ENCODE peak calls at places on chromosomes 2 and 18, in seven cellular contexts. I is astrocyte; H is HL-60; Y is mesendoderm; J is suprapubic skin; T is gastrocnemius medialis; G is CD8-positive, alpha-beta memory T cell. Z is an unnamed sample. For H3K27me3, the result is how much of the 10 kb centered on the place peaks cover.

GRCh38 chr2:142841788-142842187 is 35.7 kb upstream of the KYNU start:
- DNase-seq in I (no peak), H (no peak), Y (no peak), J (no peak), T (no peak), G (no peak), Z (no peak)

GRCh38 chr2:181574321-181574720 is 82.6 kb downstream of the CERKL start:
- DNase-seq in I (no peak), H (no peak), Y (peak), J (no peak), T (no peak), G (no peak), Z (no peak)

GRCh38 chr18:54777118-54777791 is 51.0 kb upstream of the RAB27B start:
- DNase-seq in I (no peak), H (no peak), Y (no peak), J (no peak), T (no peak), G (no peak), Z (no peak)

GRCh38 chr18:44599409-44599808 is 81.3 kb upstream of the SETBP1 start:
- DNase-seq in I (peak), H (no peak), Y (peak), J (no peak), T (no peak), G (no peak), Z (peak)

GRCh38 chr2:21251216-21251971 is 127.6 kb downstream of the TDRD15 start:
- DNase-seq in I (no peak), H (no peak), Y (peak), J (no peak), T (no peak), G (no peak), Z (no peak)

GRCh38 chr18:59488899-59489298 is 129.8 kb upstream of the LMAN1 start:
- DNase-seq in I (no peak), H (no peak), Y (no peak), J (no peak), T (no peak), G (no peak), Z (no peak)

GRCh38 chr2:47373747-47374146 is 29.2 kb upstream of the MSH2 start:
- DNase-seq in I (no peak), H (no peak), Y (peak), J (no peak), T (no peak), G (no peak), Z (peak)

GRCh38 chr2:216735086-216735485 is 39.7 kb upstream of the IGFBP5 start:
- DNase-seq in I (no peak), H (no peak), Y (no peak), J (no peak), T (no peak), G (no peak), Z (peak)

GRCh38 chr18:65206551-65207260 is 544.1 kb upstream of the CDH7 start:
- DNase-seq in I (no peak), H (no peak), Y (peak), J (no peak), T (no peak), G (no peak), Z (no peak)

GRCh38 chr18:79001001-79001400 is 21.4 kb downstream of the SALL3 start:
- DNase-seq in I (no peak), H (no peak), Y (no peak), J (no peak), T (no peak), G (no peak), Z (no peak)

GRCh38 chr2:172968061-172968469 is 107.6 kb upstream of the MAP3K20 start:
- DNase-seq in I (peak), H (no peak), Y (no peak), J (no peak), T (peak), G (no peak), Z (peak)

GRCh38 chr2:232200195-232200594 is 178.4 kb upstream of the ALPP start:
- DNase-seq in I (no peak), H (no peak), Y (peak), J (no peak), T (no peak), G (no peak), Z (no peak)

GRCh38 chr2:214069254-214069653 is 341.6 kb upstream of the VWC2L start:
- DNase-seq in I (peak), H (no peak), Y (peak), J (no peak), T (no peak), G (no peak), Z (no peak)

GRCh38 chr2:236590846-236591245 is 21.2 kb downstream of the ACKR3 start:
- DNase-seq in I (no peak), H (no peak), Y (no peak), J (peak), T (no peak), G (no peak), Z (no peak)

GRCh38 chr2:109433926-109434325 is 179.8 kb downstream of the SEPTIN10 start:
- DNase-seq in I (no peak), H (no peak), Y (no peak), J (peak), T (no peak), G (no peak), Z (no peak)

GRCh38 chr2:145914716-145915115 is 1394.8 kb upstream of the ZEB2 start:
- DNase-seq in I (no peak), H (no peak), Y (no peak), J (no peak), T (no peak), G (no peak), Z (peak)

GRCh38 chr2:238285653-238286082 is 2.7 kb downstream of the PER2 start:
- DNase-seq in I (peak), H (peak), Y (peak), J (peak), T (peak), G (no peak), Z (peak)

GRCh38 chr2:43032248-43032893 is 194.0 kb downstream of the ZFP36L2 start:
- DNase-seq in I (no peak), H (no peak), Y (no peak), J (no peak), T (no peak), G (no peak), Z (peak)

GRCh38 chr2:1784087-1784486 is 39.8 kb upstream of the PXDN start:
- DNase-seq in I (no peak), H (no peak), Y (no peak), J (peak), T (no peak), G (peak), Z (no peak)

GRCh38 chr18:12741351-12741750 is 38.5 kb downstream of the PSMG2 start:
- DNase-seq in I (peak), H (no peak), Y (no peak), J (no peak), T (no peak), G (no peak), Z (no peak)

GRCh38 chr2:42340045-42340937 is 20.7 kb downstream of the COX7A2L start:
- DNase-seq in I (no peak), H (no peak), Y (peak), J (no peak), T (no peak), G (no peak), Z (no peak)

GRCh38 chr2:207341816-207342215 is 176.1 kb upstream of the KLF7 start:
- DNase-seq in I (no peak), H (no peak), Y (peak), J (no peak), T (no peak), G (no peak), Z (no peak)

GRCh38 chr2:85355521-85355920 is 952 bp downstream of the ELMOD3 start:
- DNase-seq in I (no peak), H (no peak), Y (no peak), J (no peak), T (no peak), G (no peak), Z (no peak)

GRCh38 chr2:68784191-68784590 is 49.6 kb downstream of the ARHGAP25 start:
- DNase-seq in I (no peak), H (peak), Y (no peak), J (no peak), T (no peak), G (no peak), Z (no peak)

GRCh38 chr18:10081477-10081876 is 167.7 kb downstream of the VAPA start:
- DNase-seq in I (no peak), H (no peak), Y (no peak), J (no peak), T (no peak), G (no peak), Z (no peak)

GRCh38 chr2:88188741-88189140 is 18.6 kb downstream of the THNSL2 start:
- DNase-seq in I (peak), H (no peak), Y (no peak), J (no peak), T (no peak), G (no peak), Z (no peak)

GRCh38 chr2:53130441-53130943 is 637.1 kb upstream of the CHAC2 start:
- DNase-seq in I (peak), H (no peak), Y (no peak), J (no peak), T (no peak), G (no peak), Z (no peak)

GRCh38 chr2:192749606-192750200 is 555.0 kb upstream of the TMEFF2 start:
- DNase-seq in I (no peak), H (no peak), Y (peak), J (no peak), T (no peak), G (no peak), Z (no peak)

GRCh38 chr18:33863912-33864311 is 285.9 kb downstream of the ASXL3 start:
- DNase-seq in I (no peak), H (no peak), Y (peak), J (no peak), T (no peak), G (no peak), Z (no peak)

GRCh38 chr18:8450013-8450412 is 159.2 kb upstream of the RAB12 start:
- DNase-seq in I (no peak), H (no peak), Y (peak), J (peak), T (no peak), G (no peak), Z (no peak)

GRCh38 chr2:72148391-72148974 is 821 bp upstream of the CYP26B1 start:
- DNase-seq in I (no peak), H (no peak), Y (no peak), J (no peak), T (no peak), G (no peak), Z (no peak)

GRCh38 chr2:72148975-72149555 is 1.4 kb upstream of the CYP26B1 start:
- DNase-seq in I (no peak), H (no peak), Y (peak), J (no peak), T (no peak), G (no peak), Z (peak)

GRCh38 chr2:72149556-72150156 is 2.0 kb upstream of the CYP26B1 start:
- DNase-seq in I (no peak), H (no peak), Y (peak), J (no peak), T (no peak), G (no peak), Z (no peak)

GRCh38 chr2:72150961-72151356 is 3.3 kb upstream of the CYP26B1 start:
- DNase-seq in I (no peak), H (no peak), Y (no peak), J (peak), T (no peak), G (no peak), Z (no peak)

GRCh38 chr2:72150157-72150960 is 2.7 kb upstream of the CYP26B1 start:
- DNase-seq in I (peak), H (peak), Y (peak), J (peak), T (peak), G (peak), Z (peak)
- H3K27me3 ChIP-seq in I (half or more), H (under half), Y (under half), J (half or more), T (under half), G (under half), Z (under half)

GRCh38 chr2:26876260-26876659 is 28.3 kb downstream of the DPYSL5 start:
- DNase-seq in I (no peak), H (no peak), Y (no peak), J (no peak), T (no peak), G (no peak), Z (no peak)
- H3K27me3 ChIP-seq in I (under half), H (under half), Y (under half), J (under half), T (under half), G (under half), Z (under half)

DNA sequence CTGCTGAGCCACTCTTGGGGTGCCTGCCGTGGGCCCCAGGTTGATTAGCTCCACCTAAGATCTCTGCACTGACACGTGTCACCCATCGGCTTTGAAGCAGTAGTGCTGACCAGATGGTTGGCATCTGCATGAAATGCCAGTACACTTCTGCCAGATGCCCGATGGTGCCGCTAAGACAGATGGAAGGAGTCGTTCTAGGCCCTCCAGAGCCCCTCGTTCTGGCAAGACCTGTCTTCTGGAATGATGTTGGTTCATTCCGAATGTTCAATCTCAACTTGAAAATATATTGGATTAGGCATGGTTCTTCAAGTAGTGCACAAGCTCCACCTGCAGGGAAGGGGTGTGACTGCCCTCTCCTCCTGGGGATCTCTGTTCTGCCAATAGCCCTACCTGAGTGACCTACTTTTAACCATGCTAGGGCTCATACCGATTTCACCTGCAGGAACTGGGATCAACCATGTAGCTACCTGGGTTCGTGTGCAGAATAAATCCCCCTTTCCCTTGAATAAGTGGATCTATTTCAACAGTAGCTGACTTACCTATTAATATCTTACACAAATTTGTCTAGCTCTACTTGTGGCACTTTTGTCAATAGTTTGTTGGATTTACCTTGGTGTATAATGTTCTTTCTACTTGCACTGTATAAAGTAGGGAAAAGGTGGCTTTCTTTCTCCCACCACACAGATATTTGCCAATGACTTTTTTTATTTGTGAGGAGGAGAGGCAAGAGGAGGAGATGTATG is 342.6 kb downstream of the CTNNA2 start:
- DNase-seq in I (no peak), H (no peak), Y (peak), J (no peak), T (no peak), G (no peak), Z (peak)
- H3K27me3 ChIP-seq in I (under half), H (under half), Y (under half), J (under half), T (under half), G (under half), Z (under half)

DNA sequence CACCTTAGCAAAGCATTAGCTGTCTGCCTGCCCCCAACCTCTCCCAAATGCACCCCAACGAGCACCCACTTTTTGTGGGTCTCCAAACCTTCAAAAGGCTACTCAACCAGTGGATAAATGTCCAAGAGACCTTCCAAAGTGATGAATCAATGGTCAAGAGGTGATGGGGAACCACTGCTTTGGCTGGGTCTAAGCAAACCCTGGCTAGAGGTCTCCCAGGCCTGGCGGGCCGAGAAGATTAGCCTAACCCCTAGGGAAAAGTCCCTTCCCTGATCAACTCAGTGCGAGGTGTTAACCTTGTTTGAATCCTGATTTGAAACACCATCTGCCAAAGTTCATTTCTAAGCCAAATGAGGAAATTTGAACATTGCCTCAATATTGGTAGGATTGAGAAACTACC is 144.7 kb upstream of the SIX3 start:
- DNase-seq in I (no peak), H (no peak), Y (no peak), J (no peak), T (no peak), G (no peak), Z (no peak)
- H3K27me3 ChIP-seq in I (under half), H (under half), Y (under half), J (under half), T (under half), G (under half), Z (under half)

DNA sequence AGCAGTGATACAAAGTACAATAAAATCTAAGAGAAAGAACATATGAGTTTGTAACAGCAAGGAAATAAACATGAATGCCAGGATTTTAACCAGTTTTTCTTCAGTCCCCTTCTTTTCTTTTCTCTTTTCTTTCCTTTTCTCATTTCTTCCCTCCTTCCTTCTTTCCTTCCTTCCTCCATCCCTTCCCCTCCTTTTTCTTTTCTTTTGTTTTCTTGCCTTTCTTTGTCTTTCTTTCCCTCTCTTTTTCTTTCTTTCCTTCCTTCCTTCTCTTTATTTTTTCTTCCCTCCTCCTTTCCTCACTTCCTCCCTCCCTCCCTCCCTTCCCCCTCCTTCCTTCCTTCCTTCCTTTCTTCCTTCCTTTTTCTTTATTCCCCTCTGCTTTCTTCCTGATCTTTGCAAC is 142.8 kb upstream of the SYT4 start:
- DNase-seq in I (no peak), H (no peak), Y (no peak), J (no peak), T (no peak), G (no peak), Z (no peak)
- H3K27me3 ChIP-seq in I (under half), H (under half), Y (under half), J (under half), T (under half), G (under half), Z (under half)

GRCh38 chr2:102294802-102295489 is 16.4 kb upstream of the IL1RL1 start:
- DNase-seq in I (peak), H (no peak), Y (no peak), J (no peak), T (no peak), G (no peak), Z (no peak)

GRCh38 chr2:102290594-102290993 is 20.8 kb upstream of the IL1RL1 start:
- DNase-seq in I (no peak), H (no peak), Y (no peak), J (no peak), T (no peak), G (no peak), Z (no peak)

GRCh38 chr2:102289129-102289528 is 22.2 kb upstream of the IL1RL1 start:
- DNase-seq in I (no peak), H (no peak), Y (no peak), J (no peak), T (no peak), G (no peak), Z (no peak)

GRCh38 chr2:102296449-102296848 is 14.9 kb upstream of the IL1RL1 start:
- DNase-seq in I (no peak), H (no peak), Y (no peak), J (no peak), T (no peak), G (no peak), Z (no peak)

GRCh38 chr2:102291221-102292075 is 19.9 kb upstream of the IL1RL1 start:
- DNase-seq in I (no peak), H (peak), Y (no peak), J (no peak), T (no peak), G (no peak), Z (peak)
- H3K27me3 ChIP-seq in I (under half), H (under half), Y (under half), J (under half), T (under half), G (under half), Z (under half)

Z was measured in testis.